ENCODE peak calls at places on chromosomes 2 and 18, in nine cellular contexts. R, G, X, K, J, Y, D, Q and N are unnamed samples.
A peak's percentile ranks its signal among the peaks of the same experiment; 100 is the strongest.

GRCh38 chr18:69383191-69383590 is 17.5 kb upstream of the DOK6 start:
- DNase-seq in R (no peak), G (no peak), X (no peak), K (no peak), J (no peak), Y (no peak), D (no peak), Q (no peak), N (no peak)

GRCh38 chr18:67504739-67505138 is 11.8 kb downstream of the DSEL start:
- DNase-seq in R (no peak), G (no peak), X (no peak), K (no peak), J (no peak), Y (no peak), D (no peak), Q (no peak), N (no peak)

GRCh38 chr18:23330423-23330822 is 122.7 kb upstream of the RIOK3 start:
- DNase-seq in R (no peak), G (no peak), X (no peak), K (no peak), J (no peak), Y (no peak), D (no peak), Q (no peak), N (no peak)

GRCh38 chr2:215171826-215172225 is 33.4 kb upstream of the ABCA12 start:
- DNase-seq in R (no peak), G (no peak), X (no peak), K (no peak), J (no peak), Y (no peak), D (no peak), Q (no peak), N (no peak)

GRCh38 chr2:234669001-234669400 is 172.1 kb upstream of the ARL4C start:
- DNase-seq in R (no peak), G (no peak), X (no peak), K (no peak), J (no peak), Y (no peak), D (no peak), Q (no peak), N (no peak)

GRCh38 chr2:241794250-241794823 is 14.7 kb upstream of the NEU4 start:
- DNase-seq in R (no peak), G (no peak), X (peak; percentile 7), K (no peak), J (no peak), Y (no peak), D (no peak), Q (no peak), N (peak; percentile 3)

GRCh38 chr2:159526433-159526832 is 89.9 kb downstream of the BAZ2B start:
- DNase-seq in R (no peak), G (no peak), X (no peak), K (no peak), J (no peak), Y (no peak), D (no peak), Q (no peak), N (no peak)

GRCh38 chr18:59428018-59428417 is 69.0 kb upstream of the LMAN1 start:
- DNase-seq in R (no peak), G (no peak), X (no peak), K (no peak), J (no peak), Y (no peak), D (no peak), Q (no peak), N (no peak)

GRCh38 chr2:175922160-175922559 is 79.9 kb downstream of the LNPK start:
- DNase-seq in R (no peak), G (no peak), X (no peak), K (no peak), J (no peak), Y (no peak), D (no peak), Q (no peak), N (no peak)

GRCh38 chr2:226256237-226256636 is 543.4 kb downstream of the IRS1 start:
- DNase-seq in R (no peak), G (no peak), X (no peak), K (peak; percentile 53), J (no peak), Y (no peak), D (peak; percentile 82), Q (no peak), N (no peak)

GRCh38 chr18:9000736-9001135 is 101.8 kb upstream of the NDUFV2 start:
- DNase-seq in R (no peak), G (no peak), X (no peak), K (no peak), J (no peak), Y (no peak), D (peak; percentile 64), Q (no peak), N (no peak)

GRCh38 chr2:144330951-144331651 is 188.8 kb downstream of the ZEB2 start:
- DNase-seq in R (no peak), G (no peak), X (no peak), K (no peak), J (peak; percentile 45), Y (no peak), D (peak; percentile 18), Q (no peak), N (no peak)

GRCh38 chr2:71608441-71608840 is 155.1 kb downstream of the DYSF start:
- DNase-seq in R (no peak), G (no peak), X (peak; percentile 5), K (no peak), J (no peak), Y (peak; percentile 17), D (no peak), Q (no peak), N (no peak)

GRCh38 chr18:45106331-45106774 is 425.7 kb downstream of the SETBP1 start:
- DNase-seq in R (no peak), G (no peak), X (peak; percentile 26), K (no peak), J (no peak), Y (no peak), D (no peak), Q (no peak), N (no peak)

GRCh38 chr2:58895849-58896248 is 654.7 kb upstream of the FANCL start:
- DNase-seq in R (no peak), G (no peak), X (no peak), K (no peak), J (no peak), Y (no peak), D (no peak), Q (no peak), N (no peak)

GRCh38 chr18:58337688-58338087 is 291.2 kb downstream of the ALPK2 start:
- DNase-seq in R (peak; percentile 44), G (no peak), X (no peak), K (no peak), J (no peak), Y (no peak), D (no peak), Q (no peak), N (no peak)

GRCh38 chr2:127735537-127736399 is 34.5 kb downstream of the SFT2D3 start:
- DNase-seq in R (no peak), G (no peak), X (no peak), K (peak; percentile 65), J (no peak), Y (no peak), D (no peak), Q (peak; percentile 37), N (no peak)

GRCh38 chr2:149861034-149861433 is 273.5 kb upstream of the MMADHC start:
- DNase-seq in R (no peak), G (no peak), X (no peak), K (no peak), J (no peak), Y (no peak), D (no peak), Q (no peak), N (no peak)

GRCh38 chr2:187169108-187169713 is 278.8 kb downstream of the CALCRL start:
- DNase-seq in R (no peak), G (no peak), X (no peak), K (no peak), J (no peak), Y (no peak), D (no peak), Q (no peak), N (no peak)

GRCh38 chr18:54209471-54210180 is 14.8 kb downstream of the MBD2 start:
- DNase-seq in R (no peak), G (no peak), X (no peak), K (no peak), J (no peak), Y (no peak), D (peak; percentile 15), Q (no peak), N (no peak)
- H3K4me3 ChIP-seq in R (no peak overlapping the region), G (no peak overlapping the region), X (no peak overlapping the region), K (no peak overlapping the region), J (no peak overlapping the region), Y (no peak overlapping the region), D (no peak overlapping the region), Q (no peak overlapping the region), N (no peak overlapping the region)

DNA sequence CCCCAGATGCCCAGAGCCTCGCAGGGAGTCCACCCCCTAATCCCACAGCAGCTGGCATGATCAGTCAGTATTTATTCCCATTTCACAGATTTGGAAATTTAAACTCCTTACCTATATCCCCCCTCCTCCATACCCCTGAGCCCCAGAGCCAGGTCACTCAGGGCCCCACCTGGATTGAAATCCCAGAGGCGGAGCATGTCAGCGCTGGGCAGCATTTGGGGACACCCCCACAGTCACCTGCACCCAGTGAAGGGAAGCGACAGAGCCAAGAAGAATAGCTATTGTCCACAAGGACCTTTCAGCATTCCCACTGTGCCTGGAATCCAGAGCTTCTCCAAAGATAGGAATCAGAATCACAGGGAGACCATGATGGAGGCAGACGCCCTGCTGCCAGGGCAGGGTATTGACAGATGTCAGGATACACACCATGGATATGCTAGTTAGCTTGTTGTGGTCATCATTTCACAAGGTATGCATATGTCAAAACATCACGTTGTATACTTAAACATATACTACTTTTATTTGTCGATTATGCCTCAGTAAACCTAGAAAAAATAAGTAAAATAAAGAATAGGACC is 968 bp upstream of the ASTL start:
- DNase-seq in R (no peak), G (no peak), X (no peak), K (no peak), J (no peak), Y (no peak), D (no peak), Q (no peak), N (no peak)
- TF ChIP-seq POLR2A in R (no peak), G (no peak), X (no peak), K (no peak), J (no peak), Y (no peak), D (no peak), Q (no peak), N (no peak)

GRCh38 chr2:169361706-169362345 is 508 bp downstream of the LRP2 start:
- DNase-seq in R (no peak), G (no peak), X (no peak), K (peak; percentile 1), J (peak; percentile 21), Y (no peak), D (no peak), Q (no peak), N (no peak)
- TF ChIP-seq CTCF in R (no peak), G (no peak), X (no peak), K (no peak), J (no peak), Y (no peak), D (no peak), Q (peak; percentile 33), N (no peak)

DNA sequence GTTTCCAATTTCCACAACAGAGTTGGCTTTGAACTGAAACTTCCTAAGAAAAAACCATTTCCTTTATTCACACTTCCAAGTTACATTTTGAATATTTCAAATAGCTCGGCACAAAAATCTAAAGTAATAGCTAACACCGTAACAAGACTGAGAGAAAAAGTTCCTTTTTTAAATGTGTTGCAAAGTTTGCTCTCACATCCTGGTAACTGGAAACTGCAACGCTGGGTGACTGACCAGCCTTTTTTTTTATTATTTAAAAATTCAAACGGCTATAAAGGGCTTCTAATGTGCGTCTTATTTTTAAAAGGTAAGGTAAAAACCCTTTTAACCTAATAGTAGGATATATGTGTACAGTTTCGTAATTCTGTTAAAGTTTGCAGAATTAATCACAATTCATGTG is 1.7 kb downstream of the HNRNPLL start:
- DNase-seq in R (no peak), G (no peak), X (no peak), K (no peak), J (no peak), Y (no peak), D (no peak), Q (no peak), N (no peak)
- H3K4me3 ChIP-seq in R (peak overlapping the region; percentile 71), G (peak overlapping the region; percentile 86), X (no peak overlapping the region), K (peak overlapping the region; percentile 91), J (peak overlapping the region; percentile 92), Y (no peak overlapping the region), D (peak overlapping the region; percentile 85), Q (peak overlapping the region; percentile 87), N (peak overlapping the region; percentile 90)